ENCODE peak calls at places on chromosome 7, in six cellular contexts. One of them, this sample, is unnamed. For H3K36me3, the result is how much of the 10 kb centered on the place peaks cover.

GRCh38 chr7:34123316-34123715 is 218.0 kb downstream of the BMPER start:
- DNase-seq in stomach: no peak
- DNase-seq in ovary: no peak
- DNase-seq in transverse colon: no peak
- DNase-seq in HepG2: no peak
- DNase-seq in suprapubic skin: no peak
- DNase-seq in this sample: no peak

GRCh38 chr7:112581529-112581928 is 100.7 kb downstream of the LSMEM1 start:
- DNase-seq in stomach: no peak
- DNase-seq in ovary: no peak
- DNase-seq in transverse colon: no peak
- DNase-seq in HepG2: no peak
- DNase-seq in suprapubic skin: no peak
- DNase-seq in this sample: no peak

GRCh38 chr7:43166686-43167085 is 54.2 kb downstream of the HECW1 start:
- DNase-seq in stomach: no peak
- DNase-seq in ovary: no peak
- DNase-seq in transverse colon: no peak
- DNase-seq in HepG2: no peak
- DNase-seq in suprapubic skin: no peak
- DNase-seq in this sample: no peak

GRCh38 chr7:90424720-90425119 is 21.5 kb downstream of the CLDN12 start:
- DNase-seq in stomach: no peak
- DNase-seq in ovary: no peak
- DNase-seq in transverse colon: no peak
- DNase-seq in HepG2: no peak
- DNase-seq in suprapubic skin: no peak
- DNase-seq in this sample: no peak

GRCh38 chr7:65938336-65938895 is 43.6 kb downstream of the GUSB start:
- DNase-seq in stomach: no peak
- DNase-seq in ovary: no peak
- DNase-seq in transverse colon: no peak
- DNase-seq in HepG2: no peak
- DNase-seq in suprapubic skin: no peak
- DNase-seq in this sample: no peak

GRCh38 chr7:95772298-95772770 is at the start of gene DYNC1I1:
- DNase-seq in stomach: peak
- DNase-seq in ovary: peak
- DNase-seq in transverse colon: peak
- DNase-seq in HepG2: peak
- DNase-seq in suprapubic skin: peak
- DNase-seq in this sample: peak

GRCh38 chr7:157043745-157044144 is 33.3 kb upstream of the MNX1 start:
- DNase-seq in stomach: no peak
- DNase-seq in ovary: no peak
- DNase-seq in transverse colon: no peak
- DNase-seq in HepG2: no peak
- DNase-seq in suprapubic skin: no peak
- DNase-seq in this sample: no peak

GRCh38 chr7:149714081-149714909 is 59.1 kb downstream of the ZNF467 start:
- DNase-seq in stomach: peak
- DNase-seq in ovary: peak
- DNase-seq in transverse colon: peak
- DNase-seq in HepG2: peak
- DNase-seq in suprapubic skin: peak
- DNase-seq in this sample: peak

GRCh38 chr7:141675431-141676210 is 26.3 kb downstream of the DENND11 start:
- DNase-seq in stomach: no peak
- DNase-seq in ovary: no peak
- DNase-seq in transverse colon: no peak
- DNase-seq in HepG2: no peak
- DNase-seq in suprapubic skin: no peak
- DNase-seq in this sample: no peak

GRCh38 chr7:139595806-139596205 is 72.3 kb downstream of the CLEC2L start:
- DNase-seq in stomach: peak
- DNase-seq in ovary: no peak
- DNase-seq in transverse colon: no peak
- DNase-seq in HepG2: no peak
- DNase-seq in suprapubic skin: no peak
- DNase-seq in this sample: no peak

GRCh38 chr7:150519310-150519709 is 4.6 kb downstream of the GIMAP7 start:
- DNase-seq in stomach: no peak
- DNase-seq in ovary: no peak
- DNase-seq in transverse colon: no peak
- DNase-seq in HepG2: no peak
- DNase-seq in suprapubic skin: no peak
- DNase-seq in this sample: no peak

GRCh38 chr7:50962962-50963374 is 180.3 kb upstream of the GRB10 start:
- DNase-seq in stomach: peak
- DNase-seq in ovary: no peak
- DNase-seq in transverse colon: peak
- DNase-seq in HepG2: peak
- DNase-seq in suprapubic skin: no peak
- DNase-seq in this sample: peak

GRCh38 chr7:132455306-132455705 is 121.0 kb downstream of the PLXNA4 start:
- DNase-seq in stomach: no peak
- DNase-seq in ovary: no peak
- DNase-seq in transverse colon: no peak
- DNase-seq in HepG2: no peak
- DNase-seq in suprapubic skin: no peak
- DNase-seq in this sample: no peak

GRCh38 chr7:115561341-115562110 is 469.0 kb downstream of the TFEC start:
- DNase-seq in stomach: no peak
- DNase-seq in ovary: peak
- DNase-seq in transverse colon: no peak
- DNase-seq in HepG2: no peak
- DNase-seq in suprapubic skin: no peak
- DNase-seq in this sample: no peak

GRCh38 chr7:94298943-94299342 is 95.8 kb upstream of the COL1A2 start:
- DNase-seq in stomach: no peak
- DNase-seq in ovary: peak
- DNase-seq in transverse colon: no peak
- DNase-seq in HepG2: no peak
- DNase-seq in suprapubic skin: no peak
- DNase-seq in this sample: peak

GRCh38 chr7:140685407-140686087 is 11.0 kb upstream of the NDUFB2 start:
- DNase-seq in stomach: no peak
- DNase-seq in ovary: no peak
- DNase-seq in transverse colon: no peak
- DNase-seq in HepG2: no peak
- DNase-seq in suprapubic skin: no peak
- DNase-seq in this sample: no peak

GRCh38 chr7:116284390-116284789 is 74.1 kb downstream of the TES start:
- DNase-seq in stomach: no peak
- DNase-seq in ovary: no peak
- DNase-seq in transverse colon: no peak
- DNase-seq in HepG2: no peak
- DNase-seq in suprapubic skin: no peak
- DNase-seq in this sample: no peak

GRCh38 chr7:106915407-106915806 is 50.3 kb downstream of the PIK3CG start:
- DNase-seq in stomach: no peak
- DNase-seq in ovary: no peak
- DNase-seq in transverse colon: no peak
- DNase-seq in HepG2: no peak
- DNase-seq in suprapubic skin: no peak
- DNase-seq in this sample: no peak

GRCh38 chr7:23915196-23915595 is 205.2 kb downstream of the STK31 start:
- DNase-seq in stomach: no peak
- DNase-seq in ovary: no peak
- DNase-seq in transverse colon: no peak
- DNase-seq in HepG2: no peak
- DNase-seq in suprapubic skin: no peak
- DNase-seq in this sample: no peak

GRCh38 chr7:159318682-159319351 is 174.2 kb upstream of the VIPR2 start:
- DNase-seq in stomach: no peak
- DNase-seq in ovary: no peak
- DNase-seq in transverse colon: no peak
- DNase-seq in HepG2: no peak
- DNase-seq in suprapubic skin: no peak
- DNase-seq in this sample: no peak

GRCh38 chr7:137996386-137996851 is 5.5 kb downstream of the CREB3L2 start:
- DNase-seq in stomach: peak
- DNase-seq in ovary: no peak
- DNase-seq in transverse colon: no peak
- DNase-seq in HepG2: no peak
- DNase-seq in suprapubic skin: no peak
- DNase-seq in this sample: no peak

GRCh38 chr7:538764-539685 is 19.4 kb upstream of the PDGFA start:
- DNase-seq in stomach: no peak
- DNase-seq in ovary: no peak
- DNase-seq in transverse colon: peak
- DNase-seq in HepG2: peak
- DNase-seq in suprapubic skin: no peak
- DNase-seq in this sample: no peak

GRCh38 chr7:540579-540978 is 20.9 kb upstream of the PDGFA start:
- DNase-seq in stomach: no peak
- DNase-seq in ovary: no peak
- DNase-seq in transverse colon: no peak
- DNase-seq in HepG2: no peak
- DNase-seq in suprapubic skin: no peak
- DNase-seq in this sample: no peak

GRCh38 chr7:540997-541396 is 21.4 kb upstream of the PDGFA start:
- DNase-seq in stomach: no peak
- DNase-seq in ovary: no peak
- DNase-seq in transverse colon: no peak
- DNase-seq in HepG2: no peak
- DNase-seq in suprapubic skin: no peak
- DNase-seq in this sample: no peak

GRCh38 chr7:541661-542060 is 22.0 kb upstream of the PDGFA start:
- DNase-seq in stomach: no peak
- DNase-seq in ovary: no peak
- DNase-seq in transverse colon: no peak
- DNase-seq in HepG2: no peak
- DNase-seq in suprapubic skin: no peak
- DNase-seq in this sample: no peak

GRCh38 chr7:539731-540411 is 20.2 kb upstream of the PDGFA start:
- DNase-seq in stomach: peak
- DNase-seq in ovary: no peak
- DNase-seq in transverse colon: peak
- DNase-seq in HepG2: peak
- DNase-seq in suprapubic skin: no peak
- DNase-seq in this sample: no peak
- TF ChIP-seq EP300 in stomach: no peak
- TF ChIP-seq EP300 in ovary: no peak
- TF ChIP-seq EP300 in transverse colon: peak
- TF ChIP-seq EP300 in HepG2: no peak
- TF ChIP-seq EP300 in suprapubic skin: no peak
- TF ChIP-seq EP300 in this sample: no peak

DNA sequence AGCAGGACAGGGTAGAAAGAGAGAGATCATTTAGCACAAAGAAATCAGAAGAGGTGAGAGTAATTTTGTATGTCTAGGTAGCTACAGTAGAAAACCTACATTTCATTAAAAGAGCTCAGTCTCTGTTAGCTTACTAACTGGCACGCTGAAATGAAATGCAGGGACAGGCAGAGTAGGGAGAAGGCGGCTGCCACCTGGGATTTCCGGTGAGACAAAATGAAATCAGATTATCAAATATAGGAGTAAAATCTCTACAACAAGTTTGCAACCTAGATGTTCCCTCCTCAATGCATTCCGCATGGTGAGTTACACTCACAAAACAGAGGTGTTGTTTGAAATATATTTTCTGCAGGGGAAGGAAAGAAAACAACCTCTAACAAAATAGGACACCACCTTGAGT is 55.9 kb downstream of the VOPP1 start:
- DNase-seq in stomach: no peak
- DNase-seq in ovary: no peak
- DNase-seq in transverse colon: no peak
- DNase-seq in HepG2: no peak
- DNase-seq in suprapubic skin: no peak
- DNase-seq in this sample: no peak
- H3K36me3 ChIP-seq in stomach: half or more
- H3K36me3 ChIP-seq in ovary: under half
- H3K36me3 ChIP-seq in transverse colon: under half
- H3K36me3 ChIP-seq in HepG2: under half
- H3K36me3 ChIP-seq in suprapubic skin: under half
- H3K36me3 ChIP-seq in this sample: under half

GRCh38 chr7:45293295-45293942 is 135.8 kb downstream of the RAMP3 start:
- DNase-seq in stomach: no peak
- DNase-seq in ovary: no peak
- DNase-seq in transverse colon: no peak
- DNase-seq in HepG2: no peak
- DNase-seq in suprapubic skin: no peak
- DNase-seq in this sample: no peak

GRCh38 chr7:45294559-45294958 is 137.0 kb downstream of the RAMP3 start:
- DNase-seq in stomach: no peak
- DNase-seq in ovary: no peak
- DNase-seq in transverse colon: no peak
- DNase-seq in HepG2: no peak
- DNase-seq in suprapubic skin: no peak
- DNase-seq in this sample: no peak

GRCh38 chr7:45290880-45291279 is 133.3 kb downstream of the RAMP3 start:
- DNase-seq in stomach: no peak
- DNase-seq in ovary: no peak
- DNase-seq in transverse colon: no peak
- DNase-seq in HepG2: no peak
- DNase-seq in suprapubic skin: no peak
- DNase-seq in this sample: no peak

GRCh38 chr7:45295222-45295621 is 137.6 kb downstream of the RAMP3 start:
- DNase-seq in stomach: no peak
- DNase-seq in ovary: no peak
- DNase-seq in transverse colon: no peak
- DNase-seq in HepG2: no peak
- DNase-seq in suprapubic skin: no peak
- DNase-seq in this sample: no peak

GRCh38 chr7:45292481-45292880 is 134.9 kb downstream of the RAMP3 start:
- DNase-seq in stomach: no peak
- DNase-seq in ovary: no peak
- DNase-seq in transverse colon: no peak
- DNase-seq in HepG2: no peak
- DNase-seq in suprapubic skin: no peak
- DNase-seq in this sample: no peak
- H3K27ac ChIP-seq in stomach: no peak
- H3K27ac ChIP-seq in ovary: no peak
- H3K27ac ChIP-seq in transverse colon: no peak
- H3K27ac ChIP-seq in HepG2: no peak
- H3K27ac ChIP-seq in suprapubic skin: no peak
- H3K27ac ChIP-seq in this sample: no peak

GRCh38 chr7:126022452-126022851 is 1092.8 kb upstream of the POT1 start:
- DNase-seq in stomach: no peak
- DNase-seq in ovary: no peak
- DNase-seq in transverse colon: no peak
- DNase-seq in HepG2: no peak
- DNase-seq in suprapubic skin: no peak
- DNase-seq in this sample: no peak

DNA sequence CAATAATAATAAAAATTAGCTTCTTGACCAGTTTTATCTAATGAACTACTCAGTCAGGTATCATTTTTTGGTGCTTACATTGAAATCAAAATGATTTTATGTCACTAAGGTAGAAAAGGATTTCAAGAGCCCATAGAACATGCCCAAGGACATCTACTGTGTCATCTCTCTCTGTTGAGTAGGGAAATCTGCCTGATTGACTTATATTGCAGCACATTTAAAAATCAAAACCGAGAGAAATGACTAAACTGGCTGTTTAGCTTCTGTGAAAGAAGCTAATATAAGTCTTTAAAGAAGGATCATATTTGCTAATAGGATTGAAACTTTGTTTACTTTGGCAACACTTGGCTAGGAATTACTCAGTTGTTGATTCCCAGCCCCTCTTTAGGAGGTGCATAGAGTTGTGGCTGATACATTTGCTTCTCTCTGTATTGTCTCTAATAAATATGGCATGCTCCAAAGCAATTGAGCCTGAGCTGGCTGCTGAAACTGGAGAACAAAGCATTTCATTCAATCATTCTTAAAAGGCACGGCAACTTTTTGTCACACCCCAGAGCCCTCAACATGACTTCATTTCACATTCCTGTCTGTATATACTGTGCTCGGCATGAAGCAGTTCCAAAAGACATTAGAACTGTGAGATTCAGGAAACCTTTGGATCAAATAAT is 1096.9 kb upstream of the POT1 start:
- DNase-seq in stomach: no peak
- DNase-seq in ovary: no peak
- DNase-seq in transverse colon: no peak
- DNase-seq in HepG2: no peak
- DNase-seq in suprapubic skin: no peak
- DNase-seq in this sample: no peak
- TF ChIP-seq EP300 in stomach: no peak
- TF ChIP-seq EP300 in ovary: no peak
- TF ChIP-seq EP300 in transverse colon: no peak
- TF ChIP-seq EP300 in HepG2: no peak
- TF ChIP-seq EP300 in suprapubic skin: no peak
- TF ChIP-seq EP300 in this sample: no peak